ENCODE peak calls at places on chromosomes 7 and 10, in seven cellular contexts. Y is H9, A is IMR-90, R is mesendoderm, S is neuronal stem cell, U is H1, D is mesenchymal stem cell. J is an unnamed sample.
A peak's percentile ranks its signal among the peaks of the same experiment; 100 is the strongest.

GRCh38 chr7:54394877-54395276 is 147.3 kb upstream of the VSTM2A start:
- DNase-seq in Y (no peak), A (no peak), R (peak; percentile 8), S (no peak), U (no peak), D (no peak), J (peak; percentile 16)

GRCh38 chr10:71812016-71812912 is 38.8 kb downstream of the PSAP start:
- DNase-seq in Y (peak; percentile 74), A (peak; percentile 34), R (peak; percentile 46), S (peak; percentile 17), U (peak; percentile 87), D (peak; percentile 48), J (peak; percentile 56)

GRCh38 chr7:154903083-154903731 is 99.7 kb downstream of the PAXIP1 start:
- DNase-seq in Y (no peak), A (no peak), R (no peak), S (no peak), U (no peak), D (no peak), J (no peak)

GRCh38 chr10:130194194-130194990 is 58.2 kb downstream of the GLRX3 start:
- DNase-seq in Y (no peak), A (peak; percentile 10), R (no peak), S (no peak), U (no peak), D (no peak), J (no peak)

GRCh38 chr7:41029072-41029492 is 673.8 kb downstream of the INHBA start:
- DNase-seq in Y (no peak), A (peak; percentile 100), R (peak; percentile 24), S (no peak), U (no peak), D (peak; percentile 96), J (peak; percentile 42)

GRCh38 chr7:157896774-157897555 is 560.2 kb downstream of the DNAJB6 start:
- DNase-seq in Y (no peak), A (no peak), R (no peak), S (no peak), U (no peak), D (no peak), J (no peak)

GRCh38 chr7:101251871-101252659 is 7.2 kb upstream of the FIS1 start:
- DNase-seq in Y (peak; percentile 99), A (peak; percentile 98), R (peak; percentile 99), S (peak; percentile 96), U (peak; percentile 99), D (peak; percentile 98), J (peak; percentile 100)

GRCh38 chr7:140754506-140754905 is 58.0 kb downstream of the NDUFB2 start:
- DNase-seq in Y (no peak), A (no peak), R (no peak), S (no peak), U (no peak), D (no peak), J (no peak)

GRCh38 chr10:121325490-121326231 is 272.6 kb downstream of the FGFR2 start:
- DNase-seq in Y (no peak), A (no peak), R (no peak), S (no peak), U (no peak), D (no peak), J (no peak)

GRCh38 chr10:30151581-30152389 is 92.4 kb upstream of the JCAD start:
- DNase-seq in Y (peak; percentile 49), A (peak; percentile 88), R (peak; percentile 83), S (no peak), U (peak; percentile 48), D (peak; percentile 93), J (peak; percentile 87)

GRCh38 chr7:757741-758163 is 30.7 kb upstream of the PRKAR1B start:
- DNase-seq in Y (no peak), A (no peak), R (no peak), S (no peak), U (no peak), D (no peak), J (no peak)

GRCh38 chr10:86668297-86669165 is at the start of gene LDB3:
- DNase-seq in Y (no peak), A (peak; percentile 73), R (peak; percentile 31), S (no peak), U (no peak), D (peak; percentile 51), J (no peak)

GRCh38 chr10:73340121-73340520 is 18.5 kb downstream of the CFAP70 start:
- DNase-seq in Y (no peak), A (no peak), R (no peak), S (no peak), U (no peak), D (no peak), J (no peak)

DNA sequence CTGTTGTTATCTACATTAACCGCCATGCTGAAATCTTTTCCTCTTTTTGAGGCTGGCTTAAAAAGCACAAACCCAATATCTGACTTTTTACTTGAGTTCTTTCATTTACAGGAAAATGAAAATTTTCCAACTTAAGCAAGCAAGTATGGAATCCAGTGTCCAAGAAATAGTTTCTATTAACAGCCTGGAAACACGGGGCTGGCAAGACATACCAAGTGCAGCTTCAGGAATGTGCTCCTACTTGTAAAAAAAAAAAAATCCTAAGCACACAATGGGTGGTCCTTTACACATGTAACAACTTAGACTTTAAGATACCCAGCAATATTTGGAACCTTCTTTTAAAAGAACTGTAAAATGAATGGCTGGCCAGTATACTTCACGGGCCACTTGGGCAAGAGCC is 236.6 kb upstream of the TMEM72 start:
- DNase-seq in Y (no peak), A (no peak), R (no peak), S (no peak), U (no peak), D (no peak), J (no peak)
- H2AK5ac ChIP-seq in Y (no peak overlapping the region), A (no peak overlapping the region), R (no peak overlapping the region), S (no peak overlapping the region), U (no peak overlapping the region), D (no peak overlapping the region), J (no peak overlapping the region)

DNA sequence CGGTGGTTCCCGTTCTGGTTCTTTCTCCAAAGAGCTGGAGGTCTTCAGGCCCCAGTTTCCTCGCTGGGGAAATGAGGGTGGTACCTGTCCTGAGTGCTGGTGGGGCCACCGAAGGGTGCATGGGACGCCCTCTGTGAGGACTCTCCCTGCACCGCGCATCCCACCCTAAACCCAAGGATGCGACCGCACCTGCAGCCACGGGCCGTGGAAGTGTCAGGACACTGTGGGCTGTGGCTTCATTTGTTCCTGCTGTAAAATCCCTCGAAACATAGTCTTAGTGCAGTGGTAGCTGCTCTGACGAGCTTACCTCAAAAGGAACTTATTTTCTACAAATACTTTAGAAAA is 84.1 kb downstream of the NKX6-2 start:
- DNase-seq in Y (no peak), A (no peak), R (no peak), S (no peak), U (no peak), D (no peak), J (no peak)
- H2BK5ac ChIP-seq in Y (no peak overlapping the region), A (no peak overlapping the region), R (no peak overlapping the region), S (no peak overlapping the region), U (no peak overlapping the region), D (no peak overlapping the region), J (no peak overlapping the region)

DNA sequence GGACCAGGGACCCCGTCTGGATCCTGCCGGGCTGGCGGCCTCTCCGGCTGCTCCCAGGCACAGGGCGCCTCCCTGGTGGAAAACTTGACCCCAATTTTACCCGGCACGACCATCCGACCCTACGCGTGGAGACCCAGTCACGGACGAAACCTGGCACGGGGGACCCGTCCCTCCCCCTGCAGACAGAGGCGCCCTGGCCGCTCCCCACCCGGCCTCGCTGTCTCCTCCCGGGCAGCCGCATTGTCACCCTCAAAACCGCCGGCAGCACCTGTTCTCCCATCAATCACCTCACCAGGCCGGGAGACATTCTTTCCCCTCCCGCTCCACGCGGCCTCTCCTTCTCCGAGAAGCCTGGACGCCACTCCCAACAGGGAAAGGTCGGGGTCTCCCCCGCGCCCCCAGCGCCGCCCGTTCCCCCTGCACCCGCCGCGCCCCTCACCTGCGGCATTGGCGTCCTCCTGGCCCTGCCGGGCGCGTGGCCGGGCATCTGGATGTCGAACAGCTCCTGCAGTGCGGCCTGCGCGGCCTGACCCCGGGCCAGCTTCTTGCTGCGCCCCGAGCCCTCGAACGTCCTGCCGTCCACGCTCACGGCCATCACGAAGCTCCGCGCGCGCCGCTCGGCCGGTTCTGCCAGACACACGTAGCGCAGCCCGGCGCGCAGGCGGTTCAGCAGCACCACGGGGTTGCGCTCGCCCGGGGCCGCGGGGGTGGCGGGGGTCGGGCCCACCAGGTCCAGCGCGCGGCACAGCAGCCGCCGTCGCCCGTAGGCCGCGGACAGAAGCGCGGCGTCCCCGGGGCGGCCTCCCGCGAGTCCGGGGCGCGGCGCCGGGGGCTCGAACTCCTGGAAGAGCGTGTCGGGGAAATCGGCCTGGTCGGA is 306.6 kb downstream of the WDR37 start:
- DNase-seq in Y (no peak), A (no peak), R (no peak), S (no peak), U (no peak), D (no peak), J (no peak)
- H3K4ac ChIP-seq in Y (no peak overlapping the region), A (no peak overlapping the region), R (no peak overlapping the region), S (no peak overlapping the region), U (no peak overlapping the region), D (no peak overlapping the region), J (no peak overlapping the region)

GRCh38 chr7:15463801-15464761 is 97.7 kb downstream of the AGMO start:
- DNase-seq in Y (no peak), A (peak; percentile 15), R (no peak), S (no peak), U (no peak), D (no peak), J (no peak)
- H2AK5ac ChIP-seq in Y (no peak overlapping the region), A (no peak overlapping the region), R (no peak overlapping the region), S (no peak overlapping the region), U (no peak overlapping the region), D (no peak overlapping the region), J (no peak overlapping the region)

DNA sequence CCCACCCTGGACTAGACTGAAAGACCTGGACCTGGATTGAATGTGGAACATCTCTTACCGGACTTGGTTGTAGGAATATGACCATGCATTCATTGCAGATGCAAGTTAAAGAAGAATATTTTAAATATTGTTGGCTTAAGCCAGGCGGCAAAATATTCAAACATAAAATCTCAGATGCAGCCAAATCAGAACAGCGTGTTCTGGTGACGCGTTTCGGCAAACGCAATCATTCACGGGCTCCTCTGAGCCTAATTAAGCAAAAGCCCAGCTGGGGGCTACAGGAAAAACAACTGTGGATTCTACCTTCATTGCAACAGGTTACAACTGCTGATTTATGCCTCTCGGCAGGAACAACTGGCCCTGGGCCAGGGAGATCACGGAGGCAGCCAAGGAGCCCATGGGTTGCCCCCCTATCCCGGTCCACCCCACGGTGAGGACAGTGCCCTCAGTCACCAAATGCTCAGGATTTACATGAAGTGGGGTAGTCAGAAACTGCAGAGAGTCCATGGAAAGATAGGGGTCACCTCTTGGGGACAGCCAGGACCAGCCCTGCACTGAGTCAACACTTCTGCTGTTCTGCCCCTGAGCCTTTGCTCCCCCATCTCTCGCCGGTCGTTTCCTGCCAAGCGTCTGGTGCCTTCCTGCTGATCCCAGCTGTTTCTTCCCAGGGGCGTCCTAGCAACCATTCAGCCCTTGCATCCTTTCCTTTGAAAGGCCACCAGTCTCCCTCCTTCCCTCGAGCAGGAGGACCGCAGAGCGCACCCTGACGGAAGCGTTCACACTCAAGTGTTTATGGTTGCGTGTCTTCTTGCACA is 64.4 kb upstream of the SFMBT2 start:
- DNase-seq in Y (peak; percentile 77), A (no peak), R (peak; percentile 84), S (peak; percentile 24), U (peak; percentile 67), D (no peak), J (no peak)
- H2BK5ac ChIP-seq in Y (no peak overlapping the region), A (no peak overlapping the region), R (no peak overlapping the region), S (no peak overlapping the region), U (peak overlapping the region; percentile 23), D (no peak overlapping the region), J (no peak overlapping the region)

J was measured in trophoblast cell.